ENCODE peak calls at places on chromosomes 16 and 17, in nine cellular contexts. One of them, this sample, is unnamed.

GRCh38 chr17:83203073-83203471 is 123.7 kb downstream of the METRNL start:
- DNase-seq in mesenchymal stem cell: peak
- DNase-seq in dorsolateral prefrontal cortex: no peak
- DNase-seq in brain microvascular endothelial cell: peak
- DNase-seq in left ventricle myocardium inferior: peak
- DNase-seq in left lung: peak
- DNase-seq in esophagus squamous epithelium: no peak
- DNase-seq in astrocyte of the cerebellum: no peak
- DNase-seq in lower leg skin: peak
- DNase-seq in this sample: peak

GRCh38 chr17:73686126-73686525 is 41.9 kb upstream of the SDK2 start:
- DNase-seq in dorsolateral prefrontal cortex: no peak
- DNase-seq in brain microvascular endothelial cell: no peak
- DNase-seq in mesenchymal stem cell: no peak
- DNase-seq in lower leg skin: no peak
- DNase-seq in esophagus squamous epithelium: no peak
- DNase-seq in astrocyte of the cerebellum: no peak
- DNase-seq in left ventricle myocardium inferior: no peak
- DNase-seq in left lung: no peak
- DNase-seq in this sample: no peak

GRCh38 chr17:64332502-64332901 is 58.2 kb downstream of the PECAM1 start:
- DNase-seq in mesenchymal stem cell: no peak
- DNase-seq in left ventricle myocardium inferior: peak
- DNase-seq in dorsolateral prefrontal cortex: no peak
- DNase-seq in brain microvascular endothelial cell: no peak
- DNase-seq in left lung: no peak
- DNase-seq in lower leg skin: no peak
- DNase-seq in astrocyte of the cerebellum: no peak
- DNase-seq in esophagus squamous epithelium: no peak
- DNase-seq in this sample: no peak

GRCh38 chr17:31171711-31172110 is 76.9 kb downstream of the NF1 start:
- DNase-seq in astrocyte of the cerebellum: no peak
- DNase-seq in mesenchymal stem cell: no peak
- DNase-seq in dorsolateral prefrontal cortex: no peak
- DNase-seq in left lung: no peak
- DNase-seq in left ventricle myocardium inferior: no peak
- DNase-seq in brain microvascular endothelial cell: no peak
- DNase-seq in esophagus squamous epithelium: no peak
- DNase-seq in lower leg skin: no peak
- DNase-seq in this sample: no peak

GRCh38 chr17:34633351-34633750 is 54.0 kb downstream of the TMEM132E start:
- DNase-seq in lower leg skin: no peak
- DNase-seq in left lung: no peak
- DNase-seq in astrocyte of the cerebellum: no peak
- DNase-seq in esophagus squamous epithelium: no peak
- DNase-seq in dorsolateral prefrontal cortex: peak
- DNase-seq in mesenchymal stem cell: no peak
- DNase-seq in left ventricle myocardium inferior: no peak
- DNase-seq in brain microvascular endothelial cell: no peak
- DNase-seq in this sample: no peak

GRCh38 chr17:48440660-48441059 is 10.6 kb upstream of the SKAP1 start:
- DNase-seq in esophagus squamous epithelium: no peak
- DNase-seq in left lung: no peak
- DNase-seq in lower leg skin: no peak
- DNase-seq in left ventricle myocardium inferior: no peak
- DNase-seq in dorsolateral prefrontal cortex: no peak
- DNase-seq in brain microvascular endothelial cell: no peak
- DNase-seq in astrocyte of the cerebellum: no peak
- DNase-seq in mesenchymal stem cell: no peak
- DNase-seq in this sample: no peak

GRCh38 chr17:60901806-60902205 is 224.2 kb downstream of the BCAS3 start:
- DNase-seq in mesenchymal stem cell: no peak
- DNase-seq in esophagus squamous epithelium: no peak
- DNase-seq in brain microvascular endothelial cell: no peak
- DNase-seq in left ventricle myocardium inferior: no peak
- DNase-seq in astrocyte of the cerebellum: peak
- DNase-seq in dorsolateral prefrontal cortex: no peak
- DNase-seq in left lung: no peak
- DNase-seq in lower leg skin: no peak
- DNase-seq in this sample: peak

GRCh38 chr16:9929313-9929712 is 252.9 kb downstream of the GRIN2A start:
- DNase-seq in astrocyte of the cerebellum: no peak
- DNase-seq in left lung: no peak
- DNase-seq in brain microvascular endothelial cell: no peak
- DNase-seq in left ventricle myocardium inferior: no peak
- DNase-seq in mesenchymal stem cell: no peak
- DNase-seq in dorsolateral prefrontal cortex: no peak
- DNase-seq in esophagus squamous epithelium: no peak
- DNase-seq in lower leg skin: no peak
- DNase-seq in this sample: no peak

GRCh38 chr17:47615766-47616424 is 33.8 kb upstream of the KPNB1 start:
- DNase-seq in astrocyte of the cerebellum: peak
- DNase-seq in lower leg skin: no peak
- DNase-seq in brain microvascular endothelial cell: no peak
- DNase-seq in esophagus squamous epithelium: no peak
- DNase-seq in mesenchymal stem cell: peak
- DNase-seq in left ventricle myocardium inferior: no peak
- DNase-seq in left lung: no peak
- DNase-seq in dorsolateral prefrontal cortex: no peak
- DNase-seq in this sample: peak

GRCh38 chr17:42848093-42848492 is 2.9 kb upstream of the AOC3 start:
- DNase-seq in lower leg skin: peak
- DNase-seq in left lung: no peak
- DNase-seq in esophagus squamous epithelium: no peak
- DNase-seq in brain microvascular endothelial cell: no peak
- DNase-seq in mesenchymal stem cell: no peak
- DNase-seq in left ventricle myocardium inferior: no peak
- DNase-seq in dorsolateral prefrontal cortex: no peak
- DNase-seq in astrocyte of the cerebellum: no peak
- DNase-seq in this sample: no peak

GRCh38 chr17:56595831-56596740 is 2.6 kb downstream of the NOG start:
- DNase-seq in mesenchymal stem cell: peak
- DNase-seq in dorsolateral prefrontal cortex: no peak
- DNase-seq in left ventricle myocardium inferior: no peak
- DNase-seq in left lung: no peak
- DNase-seq in lower leg skin: peak
- DNase-seq in brain microvascular endothelial cell: no peak
- DNase-seq in astrocyte of the cerebellum: no peak
- DNase-seq in esophagus squamous epithelium: no peak
- DNase-seq in this sample: no peak

GRCh38 chr16:68563631-68564366 is 24.7 kb downstream of the ZFP90 start:
- DNase-seq in astrocyte of the cerebellum: no peak
- DNase-seq in left ventricle myocardium inferior: no peak
- DNase-seq in esophagus squamous epithelium: no peak
- DNase-seq in left lung: no peak
- DNase-seq in dorsolateral prefrontal cortex: no peak
- DNase-seq in lower leg skin: no peak
- DNase-seq in brain microvascular endothelial cell: no peak
- DNase-seq in mesenchymal stem cell: peak
- DNase-seq in this sample: peak

DNA sequence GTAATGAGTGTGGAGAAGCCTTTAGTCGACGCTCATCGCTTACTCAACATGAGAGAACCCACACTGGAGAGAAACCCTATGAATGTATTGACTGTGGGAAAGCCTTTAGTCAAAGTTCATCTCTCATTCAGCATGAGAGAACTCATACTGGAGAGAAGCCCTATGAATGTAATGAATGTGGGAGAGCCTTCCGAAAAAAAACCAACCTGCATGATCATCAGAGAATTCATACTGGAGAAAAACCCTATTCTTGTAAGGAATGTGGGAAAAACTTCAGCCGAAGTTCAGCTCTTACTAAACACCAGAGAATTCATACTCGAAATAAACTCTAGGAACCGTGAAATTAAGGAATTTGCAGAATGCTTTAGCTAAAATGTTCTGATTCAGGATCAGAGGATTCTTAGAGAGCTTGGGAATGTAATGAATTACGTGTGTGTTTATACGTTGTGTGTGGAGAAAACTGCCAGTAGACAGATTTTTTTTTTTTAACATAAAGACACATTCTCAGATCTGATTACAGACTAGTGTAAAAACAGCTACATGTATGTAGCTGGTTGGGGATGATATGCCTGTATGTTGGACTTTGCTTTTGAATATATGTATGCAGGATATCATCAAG is 25.4 kb downstream of the ZFP90 start:
- DNase-seq in dorsolateral prefrontal cortex: no peak
- DNase-seq in left lung: no peak
- DNase-seq in left ventricle myocardium inferior: no peak
- DNase-seq in mesenchymal stem cell: peak
- DNase-seq in brain microvascular endothelial cell: no peak
- DNase-seq in astrocyte of the cerebellum: no peak
- DNase-seq in lower leg skin: no peak
- DNase-seq in esophagus squamous epithelium: no peak
- DNase-seq in this sample: peak
- H3K4me3 ChIP-seq in dorsolateral prefrontal cortex: no peak
- H3K4me3 ChIP-seq in left lung: no peak
- H3K4me3 ChIP-seq in left ventricle myocardium inferior: no peak
- H3K4me3 ChIP-seq in mesenchymal stem cell: no peak
- H3K4me3 ChIP-seq in brain microvascular endothelial cell: no peak
- H3K4me3 ChIP-seq in astrocyte of the cerebellum: no peak
- H3K4me3 ChIP-seq in lower leg skin: no peak
- H3K4me3 ChIP-seq in esophagus squamous epithelium: no peak
- H3K4me3 ChIP-seq in this sample: no peak

DNA sequence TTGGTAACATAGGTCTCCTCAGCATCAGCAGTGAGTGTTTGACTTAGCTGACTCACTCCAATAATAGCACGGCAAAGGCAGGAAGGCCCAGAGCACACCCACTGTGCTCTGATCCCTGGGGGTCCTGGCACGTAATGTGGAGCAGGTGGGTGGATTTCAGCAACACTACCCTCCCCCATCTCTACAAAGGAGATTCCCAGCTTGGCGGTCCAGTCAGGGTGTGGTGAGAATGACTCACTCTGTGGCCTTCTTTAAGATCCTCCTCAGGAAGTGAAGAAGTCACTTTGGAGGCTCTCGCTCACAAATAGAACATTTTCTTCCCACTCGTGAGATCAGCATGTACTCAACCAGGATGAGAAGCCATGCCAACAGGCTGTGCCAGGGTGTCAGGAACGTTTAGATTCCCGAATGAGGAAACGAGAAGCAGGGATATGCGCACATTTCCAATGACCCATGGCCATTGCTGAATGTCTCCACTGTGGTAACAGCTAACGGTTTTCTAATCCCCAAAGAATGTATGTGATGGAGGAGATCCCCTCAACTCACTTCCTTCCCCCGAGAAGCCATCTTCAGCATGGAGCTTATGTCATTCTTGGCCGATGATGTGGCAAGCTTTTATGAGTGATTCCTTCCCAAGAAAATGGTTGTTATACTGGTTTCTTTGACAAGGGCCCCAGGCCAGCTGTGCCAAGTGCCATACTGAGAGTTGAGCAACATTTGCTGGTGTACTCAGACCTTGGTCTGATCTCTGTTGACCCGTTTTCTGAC is 365.2 kb downstream of the C16orf95 start:
- DNase-seq in lower leg skin: no peak
- DNase-seq in mesenchymal stem cell: peak
- DNase-seq in brain microvascular endothelial cell: peak
- DNase-seq in left ventricle myocardium inferior: peak
- DNase-seq in astrocyte of the cerebellum: peak
- DNase-seq in esophagus squamous epithelium: no peak
- DNase-seq in left lung: no peak
- DNase-seq in dorsolateral prefrontal cortex: no peak
- DNase-seq in this sample: peak
- H3K4me3 ChIP-seq in lower leg skin: no peak
- H3K4me3 ChIP-seq in mesenchymal stem cell: no peak
- H3K4me3 ChIP-seq in brain microvascular endothelial cell: no peak
- H3K4me3 ChIP-seq in left ventricle myocardium inferior: no peak
- H3K4me3 ChIP-seq in astrocyte of the cerebellum: no peak
- H3K4me3 ChIP-seq in esophagus squamous epithelium: no peak
- H3K4me3 ChIP-seq in left lung: no peak
- H3K4me3 ChIP-seq in dorsolateral prefrontal cortex: no peak
- H3K4me3 ChIP-seq in this sample: no peak

GRCh38 chr16:23679986-23680336 is 1.3 kb downstream of the PLK1 start:
- DNase-seq in left ventricle myocardium inferior: no peak
- DNase-seq in esophagus squamous epithelium: no peak
- DNase-seq in left lung: no peak
- DNase-seq in mesenchymal stem cell: no peak
- DNase-seq in dorsolateral prefrontal cortex: no peak
- DNase-seq in lower leg skin: peak
- DNase-seq in brain microvascular endothelial cell: no peak
- DNase-seq in astrocyte of the cerebellum: no peak
- DNase-seq in this sample: no peak
- H3K4me3 ChIP-seq in left ventricle myocardium inferior: no peak
- H3K4me3 ChIP-seq in esophagus squamous epithelium: peak
- H3K4me3 ChIP-seq in left lung: no peak
- H3K4me3 ChIP-seq in mesenchymal stem cell: peak
- H3K4me3 ChIP-seq in dorsolateral prefrontal cortex: no peak
- H3K4me3 ChIP-seq in lower leg skin: no peak
- H3K4me3 ChIP-seq in brain microvascular endothelial cell: peak
- H3K4me3 ChIP-seq in astrocyte of the cerebellum: peak
- H3K4me3 ChIP-seq in this sample: peak

GRCh38 chr16:79593074-79593531 is 7.4 kb downstream of the MAF start:
- DNase-seq in brain microvascular endothelial cell: no peak
- DNase-seq in mesenchymal stem cell: peak
- DNase-seq in lower leg skin: no peak
- DNase-seq in astrocyte of the cerebellum: no peak
- DNase-seq in left lung: no peak
- DNase-seq in left ventricle myocardium inferior: no peak
- DNase-seq in esophagus squamous epithelium: no peak
- DNase-seq in dorsolateral prefrontal cortex: no peak
- DNase-seq in this sample: peak

GRCh38 chr16:79593754-79594153 is 6.8 kb downstream of the MAF start:
- DNase-seq in mesenchymal stem cell: no peak
- DNase-seq in brain microvascular endothelial cell: no peak
- DNase-seq in dorsolateral prefrontal cortex: no peak
- DNase-seq in left lung: no peak
- DNase-seq in lower leg skin: no peak
- DNase-seq in astrocyte of the cerebellum: no peak
- DNase-seq in esophagus squamous epithelium: no peak
- DNase-seq in left ventricle myocardium inferior: no peak
- DNase-seq in this sample: no peak

GRCh38 chr16:79595916-79596450 is 4.6 kb downstream of the MAF start:
- DNase-seq in esophagus squamous epithelium: no peak
- DNase-seq in mesenchymal stem cell: no peak
- DNase-seq in lower leg skin: no peak
- DNase-seq in left ventricle myocardium inferior: no peak
- DNase-seq in dorsolateral prefrontal cortex: no peak
- DNase-seq in left lung: no peak
- DNase-seq in brain microvascular endothelial cell: no peak
- DNase-seq in astrocyte of the cerebellum: no peak
- DNase-seq in this sample: no peak

GRCh38 chr16:79597277-79597676 is 3.3 kb downstream of the MAF start:
- DNase-seq in left lung: no peak
- DNase-seq in dorsolateral prefrontal cortex: no peak
- DNase-seq in brain microvascular endothelial cell: no peak
- DNase-seq in astrocyte of the cerebellum: no peak
- DNase-seq in left ventricle myocardium inferior: no peak
- DNase-seq in esophagus squamous epithelium: no peak
- DNase-seq in mesenchymal stem cell: no peak
- DNase-seq in lower leg skin: no peak
- DNase-seq in this sample: no peak

DNA sequence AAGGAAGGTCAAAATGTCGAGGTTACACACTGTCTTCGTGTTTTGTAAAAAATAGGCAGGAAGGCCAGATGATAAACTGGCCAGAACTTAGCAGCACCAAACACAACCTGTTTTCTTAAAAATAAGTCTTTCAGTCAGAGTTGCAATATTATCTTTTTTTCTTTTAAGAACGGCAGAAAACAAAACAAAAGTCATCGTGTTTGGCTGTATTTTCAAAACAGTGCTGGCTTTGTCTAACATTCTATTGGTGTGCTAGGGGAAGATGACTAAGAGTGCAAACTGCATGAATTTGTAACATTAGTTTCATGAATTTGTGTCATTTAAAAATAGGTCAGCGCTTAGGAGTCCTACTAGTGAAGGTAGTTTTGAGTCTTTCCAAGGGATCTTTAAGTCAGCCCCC is 5.3 kb downstream of the MAF start:
- DNase-seq in dorsolateral prefrontal cortex: no peak
- DNase-seq in lower leg skin: no peak
- DNase-seq in esophagus squamous epithelium: no peak
- DNase-seq in brain microvascular endothelial cell: no peak
- DNase-seq in astrocyte of the cerebellum: no peak
- DNase-seq in mesenchymal stem cell: no peak
- DNase-seq in left ventricle myocardium inferior: no peak
- DNase-seq in left lung: no peak
- DNase-seq in this sample: no peak
- H3K4me3 ChIP-seq in dorsolateral prefrontal cortex: peak
- H3K4me3 ChIP-seq in lower leg skin: no peak
- H3K4me3 ChIP-seq in esophagus squamous epithelium: peak
- H3K4me3 ChIP-seq in brain microvascular endothelial cell: no peak
- H3K4me3 ChIP-seq in astrocyte of the cerebellum: no peak
- H3K4me3 ChIP-seq in mesenchymal stem cell: no peak
- H3K4me3 ChIP-seq in left ventricle myocardium inferior: peak
- H3K4me3 ChIP-seq in left lung: peak
- H3K4me3 ChIP-seq in this sample: no peak

This sample was measured in choroid plexus epithelial cell.